ENCODE peak calls at places on chromosomes 4 and X, in six cellular contexts. One of them, this sample, is unnamed.

GRCh38 chr4:187922274-187922673 is 73.3 kb upstream of the ZFP42 start:
- DNase-seq in SK-N-SH: no peak
- DNase-seq in ovary: no peak
- DNase-seq in AG08396: no peak
- DNase-seq in non-pigmented ciliary epithelial cell: no peak
- DNase-seq in activated T-cell treated with anti-CD3 and anti-CD28 coated beads, Interleukin-2, amount 50 U/mL, for 4 hours: no peak
- DNase-seq in this sample: no peak

GRCh38 chr4:159545556-159545955 is 442.7 kb downstream of the RAPGEF2 start:
- DNase-seq in activated T-cell treated with anti-CD3 and anti-CD28 coated beads, Interleukin-2, amount 50 U/mL, for 4 hours: no peak
- DNase-seq in SK-N-SH: no peak
- DNase-seq in ovary: no peak
- DNase-seq in AG08396: no peak
- DNase-seq in non-pigmented ciliary epithelial cell: no peak
- DNase-seq in this sample: no peak

GRCh38 chrX:108537005-108537404 is 97.4 kb downstream of the COL4A5 start:
- DNase-seq in SK-N-SH: peak
- DNase-seq in activated T-cell treated with anti-CD3 and anti-CD28 coated beads, Interleukin-2, amount 50 U/mL, for 4 hours: no peak
- DNase-seq in AG08396: peak
- DNase-seq in non-pigmented ciliary epithelial cell: no peak
- DNase-seq in ovary: no peak
- DNase-seq in this sample: no peak

GRCh38 chr4:48275247-48275646 is 5.6 kb upstream of the TEC start:
- DNase-seq in activated T-cell treated with anti-CD3 and anti-CD28 coated beads, Interleukin-2, amount 50 U/mL, for 4 hours: no peak
- DNase-seq in non-pigmented ciliary epithelial cell: no peak
- DNase-seq in ovary: no peak
- DNase-seq in SK-N-SH: no peak
- DNase-seq in AG08396: peak
- DNase-seq in this sample: no peak

GRCh38 chr4:84482564-84483563 is 16.2 kb downstream of the NKX6-1 start:
- DNase-seq in SK-N-SH: peak
- DNase-seq in non-pigmented ciliary epithelial cell: no peak
- DNase-seq in ovary: no peak
- DNase-seq in AG08396: no peak
- DNase-seq in activated T-cell treated with anti-CD3 and anti-CD28 coated beads, Interleukin-2, amount 50 U/mL, for 4 hours: no peak
- DNase-seq in this sample: no peak

GRCh38 chr4:76182463-76182862 is 31.2 kb downstream of the SCARB2 start:
- DNase-seq in AG08396: no peak
- DNase-seq in non-pigmented ciliary epithelial cell: no peak
- DNase-seq in SK-N-SH: no peak
- DNase-seq in ovary: no peak
- DNase-seq in activated T-cell treated with anti-CD3 and anti-CD28 coated beads, Interleukin-2, amount 50 U/mL, for 4 hours: no peak
- DNase-seq in this sample: no peak

GRCh38 chr4:155582971-155583437 is 83.6 kb upstream of the GUCY1A1 start:
- DNase-seq in ovary: no peak
- DNase-seq in non-pigmented ciliary epithelial cell: peak
- DNase-seq in SK-N-SH: no peak
- DNase-seq in AG08396: no peak
- DNase-seq in activated T-cell treated with anti-CD3 and anti-CD28 coated beads, Interleukin-2, amount 50 U/mL, for 4 hours: no peak
- DNase-seq in this sample: no peak

GRCh38 chr4:3045500-3045850 is 28.9 kb downstream of the HTT-AS start:
- DNase-seq in non-pigmented ciliary epithelial cell: peak
- DNase-seq in AG08396: no peak
- DNase-seq in SK-N-SH: no peak
- DNase-seq in activated T-cell treated with anti-CD3 and anti-CD28 coated beads, Interleukin-2, amount 50 U/mL, for 4 hours: peak
- DNase-seq in ovary: no peak
- DNase-seq in this sample: peak

GRCh38 chrX:66200855-66201795 is 37.1 kb downstream of the HEPH start:
- DNase-seq in ovary: no peak
- DNase-seq in SK-N-SH: no peak
- DNase-seq in non-pigmented ciliary epithelial cell: no peak
- DNase-seq in AG08396: peak
- DNase-seq in activated T-cell treated with anti-CD3 and anti-CD28 coated beads, Interleukin-2, amount 50 U/mL, for 4 hours: no peak
- DNase-seq in this sample: no peak

GRCh38 chrX:150508461-150509367 is 59.7 kb upstream of the MTM1 start:
- DNase-seq in non-pigmented ciliary epithelial cell: no peak
- DNase-seq in SK-N-SH: no peak
- DNase-seq in activated T-cell treated with anti-CD3 and anti-CD28 coated beads, Interleukin-2, amount 50 U/mL, for 4 hours: no peak
- DNase-seq in ovary: peak
- DNase-seq in AG08396: peak
- DNase-seq in this sample: no peak

This sample was measured in activated gamma-delta T cell treated with Interleukin-2 at 50 U/mL for 16 hours.